ENCODE peak calls at places on chromosome 4, in six cellular contexts. D is tibial artery; U is NCI-H524 treated with DMSO at 0.1 percent for 48 hours; T is ELR; B is stimulated activated CD4-positive, alpha-beta T cell treated with anti-CD3 and anti-CD28 coated beads, Interleukin-15, amount 100 ng/mL, for 24 hours; N is NCI-H345. J is an unnamed sample.

GRCh38 chr4:99657801-99658200 is at the start of gene C4orf54:
- DNase-seq in U (no peak), B (no peak), N (no peak), T (no peak), D (no peak), J (no peak)

GRCh38 chr4:127224556-127224955 is 408.2 kb upstream of the INTU start:
- DNase-seq in B (no peak), U (peak; percentile 48), D (no peak), N (no peak), T (no peak), J (no peak)

GRCh38 chr4:126267689-126268088 is 952.9 kb downstream of the FAT4 start:
- DNase-seq in T (peak; percentile 4), D (no peak), N (no peak), B (no peak), U (no peak), J (no peak)

GRCh38 chr4:151417766-151418376 is 8.9 kb downstream of the FHIP1A start:
- DNase-seq in N (no peak), D (no peak), B (no peak), U (no peak), T (peak; percentile 44), J (no peak)

GRCh38 chr4:140556372-140557085 is 12.2 kb downstream of the UCP1 start:
- DNase-seq in D (no peak), U (no peak), T (no peak), N (no peak), B (peak; percentile 48), J (no peak)

GRCh38 chr4:169231647-169232262 is 39.0 kb downstream of the SH3RF1 start:
- DNase-seq in T (no peak), B (no peak), U (no peak), D (no peak), N (no peak), J (no peak)

GRCh38 chr4:67713531-67714247 is 12.7 kb upstream of the UBA6 start:
- DNase-seq in D (no peak), B (no peak), N (no peak), T (peak; percentile 74), U (no peak), J (no peak)

GRCh38 chr4:47747846-47748494 is 89.9 kb downstream of the CORIN start:
- DNase-seq in B (no peak), N (no peak), U (no peak), D (no peak), T (no peak), J (no peak)

GRCh38 chr4:75229783-75230570 is 284.2 kb downstream of the RCHY1 start:
- DNase-seq in B (no peak), T (no peak), U (no peak), D (no peak), N (no peak), J (no peak)

GRCh38 chr4:8728536-8729407 is 136.2 kb downstream of the CPZ start:
- DNase-seq in U (no peak), B (no peak), D (no peak), N (no peak), T (no peak), J (no peak)

GRCh38 chr4:77036206-77036605 is 39.6 kb downstream of the CCNI start:
- DNase-seq in B (no peak), N (no peak), D (no peak), T (no peak), U (no peak), J (no peak)

GRCh38 chr4:11467931-11468330 is 39.2 kb upstream of the HS3ST1 start:
- DNase-seq in N (no peak), U (no peak), B (peak; percentile 11), D (no peak), T (no peak), J (no peak)

GRCh38 chr4:138834029-138834428 is 181.6 kb upstream of the NOCT start:
- DNase-seq in D (no peak), B (no peak), U (no peak), N (no peak), T (no peak), J (no peak)

GRCh38 chr4:83046693-83047473 is 11.9 kb downstream of the COPS4 start:
- DNase-seq in U (no peak), N (no peak), T (no peak), D (no peak), B (no peak), J (no peak)

GRCh38 chr4:61202100-61202637 is 2.0 kb downstream of the ADGRL3 start:
- DNase-seq in D (peak; percentile 24), T (peak; percentile 37), U (no peak), B (no peak), N (peak; percentile 46), J (peak; percentile 55)

GRCh38 chr4:4574792-4575191 is 32.9 kb upstream of the STX18 start:
- DNase-seq in U (no peak), N (no peak), B (peak; percentile 7), T (peak; percentile 64), D (peak; percentile 76), J (peak; percentile 34)

GRCh38 chr4:125283702-125284279 is 31.0 kb upstream of the FAT4 start:
- DNase-seq in T (peak; percentile 51), N (no peak), U (no peak), D (no peak), B (no peak), J (peak; percentile 17)

GRCh38 chr4:45621926-45622325 is 501.9 kb downstream of the GABRG1 start:
- DNase-seq in U (no peak), D (no peak), B (no peak), N (no peak), T (peak; percentile 4), J (no peak)

GRCh38 chr4:175891863-175892262 is 79.8 kb upstream of the GPM6A start:
- DNase-seq in U (peak; percentile 0), T (peak; percentile 57), B (no peak), N (peak; percentile 2), D (no peak), J (no peak)

GRCh38 chr4:150722908-150723362 is 141.0 kb downstream of the MAB21L2 start:
- DNase-seq in D (peak; percentile 92), U (no peak), N (no peak), B (no peak), T (no peak), J (peak; percentile 6)

GRCh38 chr4:121164291-121164690 is at the start of gene TNIP3:
- DNase-seq in D (no peak), B (no peak), U (no peak), T (peak; percentile 78), N (no peak), J (no peak)

GRCh38 chr4:169282429-169283113 is 11.8 kb upstream of the SH3RF1 start:
- DNase-seq in D (no peak), B (no peak), U (no peak), T (peak; percentile 76), N (no peak), J (no peak)

GRCh38 chr4:1974836-1975235 is 33.9 kb downstream of the NELFA start:
- DNase-seq in T (no peak), B (no peak), U (no peak), D (no peak), N (no peak), J (no peak)

GRCh38 chr4:11053601-11054000 is 369.0 kb upstream of the CLNK start:
- DNase-seq in T (no peak), B (no peak), N (no peak), D (no peak), U (no peak), J (no peak)

GRCh38 chr4:180203349-180203748 is 2039.9 kb upstream of the TENM3 start:
- DNase-seq in T (peak; percentile 11), U (no peak), B (no peak), D (no peak), N (no peak), J (no peak)

GRCh38 chr4:159516556-159516955 is 413.7 kb downstream of the RAPGEF2 start:
- DNase-seq in B (no peak), T (peak; percentile 54), U (no peak), D (no peak), N (no peak), J (no peak)

GRCh38 chr4:4461850-4462249 is 74.9 kb downstream of the NSG1 start:
- DNase-seq in T (no peak), D (no peak), U (no peak), N (no peak), B (peak; percentile 43), J (no peak)

GRCh38 chr4:133154725-133155124 is 5.6 kb downstream of the PCDH10 start:
- DNase-seq in D (no peak), N (no peak), U (no peak), B (no peak), T (peak; percentile 55), J (peak; percentile 73)